ENCODE peak calls at places on chromosomes 3 and 15, in five cellular contexts. O, U, J, D and Z are unnamed samples.

GRCh38 chr3:154801729-154802128 is 278.4 kb upstream of the MME start:
- DNase-seq in O (no peak), U (no peak), J (no peak), D (no peak), Z (no peak)

GRCh38 chr3:186044973-186045372 is 63.9 kb downstream of the ETV5 start:
- DNase-seq in O (no peak), U (no peak), J (no peak), D (peak), Z (no peak)

GRCh38 chr3:12898980-12899755 is 57.8 kb upstream of the RPL32 start:
- DNase-seq in O (no peak), U (no peak), J (no peak), D (no peak), Z (no peak)

GRCh38 chr3:46670891-46671427 is 22.5 kb downstream of the ALS2CL start:
- DNase-seq in O (peak), U (no peak), J (no peak), D (peak), Z (no peak)

GRCh38 chr15:66149871-66150270 is 103.7 kb downstream of the MEGF11 start:
- DNase-seq in O (no peak), U (no peak), J (no peak), D (no peak), Z (no peak)

GRCh38 chr3:197317250-197317963 is 19.0 kb upstream of the DLG1 start:
- DNase-seq in O (no peak), U (no peak), J (peak), D (no peak), Z (no peak)

GRCh38 chr3:65146149-65146548 is 458.3 kb upstream of the ADAMTS9 start:
- DNase-seq in O (no peak), U (no peak), J (no peak), D (no peak), Z (no peak)

GRCh38 chr15:64430000-64430735 is 30.2 kb upstream of the ZNF609 start:
- DNase-seq in O (peak), U (no peak), J (no peak), D (no peak), Z (no peak)

GRCh38 chr3:157375342-157375986 is 61.2 kb upstream of the PTX3 start:
- DNase-seq in O (no peak), U (no peak), J (no peak), D (no peak), Z (no peak)

GRCh38 chr3:126394179-126394976 is at the start of gene CFAP100:
- DNase-seq in O (peak), U (no peak), J (no peak), D (peak), Z (no peak)

GRCh38 chr3:191235331-191236314 is 36.6 kb downstream of the OSTN start:
- DNase-seq in O (no peak), U (no peak), J (no peak), D (no peak), Z (no peak)

GRCh38 chr15:24756101-24756500 is 80.5 kb downstream of the NPAP1 start:
- DNase-seq in O (no peak), U (no peak), J (no peak), D (no peak), Z (no peak)

GRCh38 chr3:161409069-161409468 is 37.8 kb upstream of the SPTSSB start:
- DNase-seq in O (no peak), U (peak), J (peak), D (no peak), Z (no peak)

GRCh38 chr15:35000511-35000910 is 12.4 kb upstream of the ZNF770 start:
- DNase-seq in O (no peak), U (peak), J (peak), D (no peak), Z (peak)

GRCh38 chr15:39682366-39682765 is 100.3 kb downstream of the FSIP1 start:
- DNase-seq in O (no peak), U (no peak), J (no peak), D (no peak), Z (no peak)

GRCh38 chr15:60620707-60621106 is 141.8 kb upstream of the ICE2 start:
- DNase-seq in O (peak), U (no peak), J (no peak), D (no peak), Z (no peak)

GRCh38 chr15:67303490-67304363 is 49.1 kb downstream of the IQCH start:
- DNase-seq in O (peak), U (peak), J (peak), D (no peak), Z (no peak)

GRCh38 chr3:40313975-40314860 is 4.7 kb downstream of the EIF1B start:
- DNase-seq in O (no peak), U (no peak), J (no peak), D (no peak), Z (no peak)

GRCh38 chr15:34796847-34797246 is 1.5 kb upstream of the ACTC1 start:
- DNase-seq in O (no peak), U (no peak), J (no peak), D (no peak), Z (no peak)

GRCh38 chr3:114338651-114339357 is 45.0 kb downstream of the TIGIT start:
- DNase-seq in O (no peak), U (no peak), J (no peak), D (no peak), Z (no peak)

GRCh38 chr15:45732544-45733130 is 97.8 kb downstream of the SQOR start:
- DNase-seq in O (no peak), U (no peak), J (no peak), D (peak), Z (no peak)

GRCh38 chr3:108879915-108880314 is 57.3 kb downstream of the TRAT1 start:
- DNase-seq in O (no peak), U (peak), J (no peak), D (no peak), Z (no peak)

GRCh38 chr3:23629181-23629893 is 176.4 kb upstream of the UBE2E1 start:
- DNase-seq in O (no peak), U (peak), J (no peak), D (no peak), Z (no peak)

GRCh38 chr3:15261274-15261673 is 55.2 kb downstream of the CAPN7 start:
- DNase-seq in O (peak), U (no peak), J (no peak), D (no peak), Z (no peak)

GRCh38 chr3:33980252-33980651 is 181.8 kb downstream of the PDCD6IP start:
- DNase-seq in O (no peak), U (peak), J (peak), D (no peak), Z (peak)

GRCh38 chr15:40308844-40309189 is 1.1 kb upstream of the PLCB2 start:
- DNase-seq in O (no peak), U (no peak), J (no peak), D (no peak), Z (no peak)

GRCh38 chr15:67879440-67880129 is 39.7 kb upstream of the RNU6-1 start:
- DNase-seq in O (no peak), U (no peak), J (no peak), D (no peak), Z (no peak)

GRCh38 chr15:78162038-78162437 is 12.9 kb downstream of the IDH3A start:
- DNase-seq in O (no peak), U (no peak), J (no peak), D (no peak), Z (no peak)

GRCh38 chr15:80698636-80699035 is 3.5 kb downstream of the ABHD17C start:
- DNase-seq in O (no peak), U (no peak), J (no peak), D (no peak), Z (no peak)

DNA sequence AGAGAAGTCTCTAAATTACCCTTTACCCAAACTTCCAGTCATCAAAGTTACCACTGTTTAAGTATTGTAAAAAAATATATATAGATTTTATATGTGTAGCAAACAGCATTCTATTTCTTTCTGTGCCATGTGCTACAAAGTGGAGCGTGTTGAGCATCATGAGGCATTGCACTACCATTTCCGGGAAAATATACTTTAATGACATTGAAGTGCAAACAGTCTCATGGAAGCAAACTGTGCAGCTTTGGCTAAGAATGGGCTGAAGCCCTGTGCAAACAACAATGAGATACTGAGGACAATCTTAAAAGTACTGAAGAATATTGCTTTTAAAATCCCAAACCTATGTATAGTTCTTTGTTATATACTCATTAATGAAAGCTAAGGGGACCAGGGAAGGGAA is 6.5 kb upstream of the RPL22L1 start:
- DNase-seq in O (no peak), U (no peak), J (no peak), D (no peak), Z (no peak)
- TF ChIP-seq POLR2A in O (no peak), U (no peak), J (no peak), D (no peak), Z (no peak)

GRCh38 chr3:195698325-195699147 is 22.2 kb upstream of the MUC20 start:
- DNase-seq in O (no peak), U (no peak), J (no peak), D (no peak), Z (no peak)
- TF ChIP-seq POLR2A in O (no peak), U (no peak), J (no peak), D (no peak), Z (no peak)

DNA sequence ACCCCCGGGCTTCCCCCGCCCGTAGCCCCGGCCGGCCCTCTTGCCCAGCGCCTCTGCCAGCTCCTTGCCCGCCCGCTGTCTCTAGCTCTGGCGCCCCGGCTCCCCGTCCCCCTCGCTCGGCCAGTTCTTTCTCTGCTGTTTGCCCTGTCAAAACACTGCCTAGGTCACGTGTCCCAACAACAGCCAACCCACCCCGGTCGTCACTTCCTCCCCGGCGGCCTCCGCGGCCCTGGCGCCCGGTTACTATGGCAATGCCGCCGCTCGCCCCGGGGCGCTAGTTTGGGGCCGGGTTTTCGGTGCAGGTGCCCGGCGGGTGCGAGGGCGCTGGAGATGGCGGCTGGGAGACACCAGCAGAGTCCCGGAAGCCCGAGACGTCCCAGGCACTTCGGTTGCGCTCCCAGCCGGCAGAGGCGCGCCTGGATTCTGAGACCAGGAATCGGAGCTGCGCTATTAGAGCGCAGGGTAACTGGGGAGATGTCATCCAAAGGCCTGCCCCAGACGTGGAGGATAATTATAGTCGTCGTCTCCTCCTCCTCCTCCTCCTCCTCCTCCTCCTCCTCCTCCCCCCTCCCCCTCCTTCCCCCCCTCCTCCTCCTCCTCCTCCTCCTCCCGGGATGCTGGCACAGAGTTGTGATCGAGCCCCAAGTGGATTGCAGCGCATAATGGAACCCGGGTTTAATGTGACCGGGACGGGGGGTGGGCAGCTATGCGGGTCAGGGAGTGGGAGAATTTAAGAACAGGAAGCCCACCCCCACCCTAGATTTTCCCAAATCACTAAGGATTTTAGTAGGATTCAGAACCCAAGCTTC is at the start of gene ATOSA:
- DNase-seq in O (peak), U (peak), J (peak), D (peak), Z (peak)
- TF ChIP-seq POLR2A in O (peak), U (no peak), J (peak), D (peak), Z (peak)

GRCh38 chr3:149658444-149659172 is 783 bp upstream of the WWTR1 start:
- DNase-seq in O (peak), U (no peak), J (peak), D (peak), Z (no peak)

GRCh38 chr3:149655826-149656599 is 1.8 kb downstream of the WWTR1 start:
- DNase-seq in O (no peak), U (no peak), J (no peak), D (no peak), Z (no peak)

GRCh38 chr3:149657458-149657795 is 398 bp downstream of the WWTR1 start:
- DNase-seq in O (peak), U (peak), J (no peak), D (peak), Z (no peak)

GRCh38 chr3:149659173-149659468 is 1.3 kb upstream of the WWTR1 start:
- DNase-seq in O (no peak), U (no peak), J (no peak), D (no peak), Z (no peak)

DNA sequence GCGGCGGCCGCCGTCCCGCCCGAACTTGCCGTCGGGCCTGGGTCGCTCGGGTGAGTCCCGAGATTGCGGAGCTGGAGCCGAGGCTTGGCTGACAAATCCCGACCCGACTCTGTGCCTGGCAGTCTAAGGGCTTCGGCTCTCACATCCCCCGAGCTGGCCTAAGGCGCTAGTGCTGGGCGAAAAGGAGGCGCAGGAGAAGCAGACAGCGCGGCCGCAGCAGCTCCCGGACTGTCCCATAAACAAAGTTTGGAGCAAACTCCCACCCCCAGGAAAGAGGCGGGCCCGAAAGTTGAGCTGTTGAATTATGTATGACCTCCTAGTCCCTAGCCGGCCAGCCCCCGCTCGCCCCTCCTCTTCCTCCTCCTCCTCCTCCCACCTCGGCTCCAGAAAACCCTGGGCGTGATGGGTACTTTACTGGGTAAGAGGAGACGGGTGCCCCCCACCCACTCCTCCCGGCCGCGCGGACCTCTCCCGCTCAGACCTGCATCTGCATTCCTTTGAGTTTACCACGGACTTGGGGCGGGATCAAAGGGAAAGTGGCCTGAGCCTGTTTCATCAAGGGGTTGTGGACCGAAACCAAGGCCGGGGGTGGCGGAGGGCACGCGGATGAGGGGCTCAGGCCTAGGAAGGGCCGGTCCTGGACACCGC is at the start of gene WWTR1:
- DNase-seq in O (peak), U (peak), J (peak), D (peak), Z (peak)
- TF ChIP-seq POLR2A in O (peak), U (peak), J (peak), D (peak), Z (peak)

GRCh38 chr3:150370982-150371381 is 37.1 kb upstream of the TSC22D2 start:
- DNase-seq in O (no peak), U (no peak), J (no peak), D (no peak), Z (no peak)

GRCh38 chr3:150367771-150368170 is 40.3 kb upstream of the TSC22D2 start:
- DNase-seq in O (no peak), U (no peak), J (no peak), D (no peak), Z (no peak)

GRCh38 chr3:150372320-150373118 is 35.6 kb upstream of the TSC22D2 start:
- DNase-seq in O (no peak), U (peak), J (no peak), D (no peak), Z (no peak)

GRCh38 chr3:150371741-150372254 is 36.3 kb upstream of the TSC22D2 start:
- DNase-seq in O (peak), U (peak), J (peak), D (peak), Z (peak)

DNA sequence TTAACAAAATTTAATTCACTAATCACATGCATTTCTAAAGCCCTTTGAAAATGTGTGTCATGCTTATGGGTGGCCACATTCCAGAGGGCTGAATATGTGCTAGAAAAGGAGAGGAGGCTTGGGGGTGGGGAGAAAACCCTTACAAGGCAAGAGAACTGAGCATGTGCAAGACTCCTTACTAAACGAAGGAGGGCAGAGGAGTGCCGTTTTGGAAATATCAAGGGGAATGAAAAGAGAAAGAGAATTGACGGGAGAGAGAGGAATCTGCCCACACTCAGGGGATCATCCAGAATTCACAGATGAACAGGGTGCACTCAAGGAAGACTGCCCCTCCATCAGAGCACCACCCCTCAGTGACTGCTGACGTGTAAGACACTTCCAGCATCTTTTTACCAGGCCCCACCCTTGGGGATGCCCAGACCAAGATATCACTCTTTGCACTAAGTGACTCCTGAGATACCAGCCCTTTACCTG is 37.9 kb upstream of the TSC22D2 start:
- DNase-seq in O (peak), U (peak), J (peak), D (no peak), Z (peak)
- TF ChIP-seq POLR2A in O (no peak), U (no peak), J (no peak), D (no peak), Z (no peak)

DNA sequence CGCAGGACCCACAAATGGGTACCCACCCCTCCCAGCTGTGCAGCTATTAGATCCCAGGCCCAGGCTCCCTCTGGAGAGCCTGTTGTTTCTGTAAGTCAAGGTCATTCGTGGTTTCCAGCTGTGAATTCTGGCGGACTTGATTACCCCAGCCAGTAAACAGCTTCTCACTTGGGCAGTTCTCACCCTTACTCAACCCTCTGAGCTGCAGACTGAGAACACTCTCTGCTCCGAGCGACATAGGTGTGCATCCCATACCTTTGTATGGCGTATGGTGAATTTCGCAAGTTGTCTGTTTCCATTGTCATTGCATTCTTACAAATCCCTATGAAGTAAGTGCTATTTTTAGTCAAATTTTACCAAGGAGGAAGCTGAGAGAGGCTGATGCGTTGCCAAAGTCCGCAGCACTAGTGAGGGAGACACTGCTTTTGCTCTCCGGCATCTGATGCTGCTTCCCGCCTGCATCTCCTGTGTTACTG is 11.3 kb downstream of the ALPK3 start:
- DNase-seq in O (peak), U (no peak), J (no peak), D (no peak), Z (no peak)
- TF ChIP-seq POLR2A in O (no peak), U (no peak), J (no peak), D (no peak), Z (no peak)